ENCODE peak calls at places on chromosomes 16 and 17, in ten cellular contexts. B, H, Q, G, Y, K, W, E, N and A are unnamed samples.

GRCh38 chr17:32998893-32999240 is 7.2 kb downstream of the SPACA3 start:
- DNase-seq in B (no peak), H (no peak), Q (no peak), G (no peak), Y (no peak), K (peak; percentile 33), W (no peak), E (no peak), N (no peak), A (no peak)

GRCh38 chr16:81101702-81102101 is 5.5 kb upstream of the GCSH start:
- DNase-seq in B (no peak), H (no peak), Q (no peak), G (no peak), Y (no peak), K (no peak), W (no peak), E (no peak), N (no peak), A (no peak)

GRCh38 chr16:65744401-65744800 is 622.1 kb upstream of the CDH5 start:
- DNase-seq in B (no peak), H (no peak), Q (no peak), G (no peak), Y (no peak), K (no peak), W (no peak), E (no peak), N (peak; percentile 7), A (no peak)

GRCh38 chr16:19898924-19899604 is 14.4 kb upstream of the GPRC5B start:
- DNase-seq in B (no peak), H (peak; percentile 64), Q (peak; percentile 28), G (no peak), Y (peak; percentile 60), K (peak; percentile 62), W (peak; percentile 48), E (peak; percentile 67), N (peak; percentile 26), A (peak; percentile 9)

GRCh38 chr16:30740364-30741251 is 7.6 kb upstream of the PHKG2 start:
- DNase-seq in B (no peak), H (peak; percentile 90), Q (no peak), G (no peak), Y (no peak), K (peak; percentile 76), W (no peak), E (no peak), N (peak; percentile 80), A (no peak)

GRCh38 chr17:41523787-41524186 is 4.3 kb downstream of the KRT19 start:
- DNase-seq in B (no peak), H (no peak), Q (no peak), G (no peak), Y (no peak), K (no peak), W (no peak), E (no peak), N (peak; percentile 82), A (no peak)

GRCh38 chr16:11386791-11387546 is 41.7 kb downstream of the RMI2 start:
- DNase-seq in B (no peak), H (no peak), Q (no peak), G (no peak), Y (no peak), K (peak; percentile 49), W (peak; percentile 40), E (peak; percentile 77), N (peak; percentile 32), A (no peak)

GRCh38 chr16:65991149-65991701 is 375.3 kb upstream of the CDH5 start:
- DNase-seq in B (no peak), H (no peak), Q (no peak), G (no peak), Y (no peak), K (no peak), W (no peak), E (no peak), N (no peak), A (no peak)

GRCh38 chr17:31357831-31358400 is 33.6 kb upstream of the RAB11FIP4 start:
- DNase-seq in B (no peak), H (no peak), Q (no peak), G (no peak), Y (peak; percentile 7), K (peak; percentile 3), W (no peak), E (no peak), N (no peak), A (no peak)

GRCh38 chr17:82031303-82031884 is at the start of gene RAC3:
- DNase-seq in B (no peak), H (no peak), Q (peak; percentile 27), G (no peak), Y (peak; percentile 25), K (peak; percentile 29), W (no peak), E (peak; percentile 67), N (peak; percentile 54), A (no peak)

GRCh38 chr17:80785477-80786178 is 206.0 kb upstream of the CHMP6 start:
- DNase-seq in B (no peak), H (no peak), Q (no peak), G (no peak), Y (peak; percentile 96), K (no peak), W (no peak), E (no peak), N (no peak), A (no peak)

GRCh38 chr16:54462766-54463165 is 176.2 kb upstream of the IRX3 start:
- DNase-seq in B (no peak), H (no peak), Q (no peak), G (no peak), Y (no peak), K (no peak), W (no peak), E (no peak), N (no peak), A (no peak)

GRCh38 chr17:63954402-63955063 is 18.2 kb downstream of the SCN4A start:
- DNase-seq in B (no peak), H (no peak), Q (peak; percentile 37), G (no peak), Y (no peak), K (no peak), W (peak; percentile 74), E (no peak), N (no peak), A (no peak)

GRCh38 chr16:57000271-57001025 is 11.1 kb downstream of the NLRC5 start:
- DNase-seq in B (no peak), H (peak; percentile 54), Q (no peak), G (no peak), Y (no peak), K (peak; percentile 92), W (no peak), E (no peak), N (no peak), A (no peak)

GRCh38 chr17:63029520-63029919 is 63.5 kb downstream of the TANC2 start:
- DNase-seq in B (no peak), H (no peak), Q (no peak), G (no peak), Y (no peak), K (peak; percentile 57), W (no peak), E (no peak), N (no peak), A (no peak)

GRCh38 chr17:42133461-42134041 is 10.9 kb downstream of the HSPB9 start:
- DNase-seq in B (peak; percentile 24), H (no peak), Q (peak; percentile 87), G (no peak), Y (peak; percentile 60), K (no peak), W (peak; percentile 80), E (no peak), N (no peak), A (no peak)

GRCh38 chr17:36901506-36901905 is 35.8 kb upstream of the LHX1 start:
- DNase-seq in B (no peak), H (no peak), Q (no peak), G (no peak), Y (no peak), K (peak; percentile 26), W (no peak), E (no peak), N (no peak), A (no peak)

GRCh38 chr17:81277938-81278693 is 17.0 kb downstream of the SLC38A10 start:
- DNase-seq in B (no peak), H (no peak), Q (no peak), G (no peak), Y (no peak), K (no peak), W (no peak), E (no peak), N (no peak), A (no peak)

GRCh38 chr16:85912271-85912974 is 13.5 kb downstream of the IRF8 start:
- DNase-seq in B (no peak), H (peak; percentile 64), Q (no peak), G (no peak), Y (no peak), K (peak; percentile 95), W (no peak), E (no peak), N (no peak), A (no peak)

GRCh38 chr17:78779848-78780247 is 2.2 kb downstream of the CYTH1 start:
- DNase-seq in B (no peak), H (no peak), Q (no peak), G (peak; percentile 48), Y (no peak), K (no peak), W (no peak), E (no peak), N (no peak), A (peak; percentile 44)

GRCh38 chr16:84234656-84235285 is 5.0 kb downstream of the KCNG4 start:
- DNase-seq in B (no peak), H (peak; percentile 28), Q (no peak), G (no peak), Y (no peak), K (peak; percentile 67), W (no peak), E (no peak), N (no peak), A (no peak)

GRCh38 chr17:12665263-12666210 is at the start of gene MYOCD:
- DNase-seq in B (no peak), H (no peak), Q (no peak), G (no peak), Y (no peak), K (no peak), W (peak; percentile 23), E (peak; percentile 83), N (no peak), A (no peak)